ENCODE peak calls at places on chromosomes 11 and 22, in seven cellular contexts. P, F, C, S, X, E and A are unnamed samples.

GRCh38 chr11:69949327-69949726 is 128.8 kb upstream of the ANO1 start:
- DNase-seq in S (peak; percentile 59), X (no peak), P (peak; percentile 53), F (no peak), E (peak; percentile 97), C (no peak), A (no peak)

GRCh38 chr22:29311468-29312217 is 3.9 kb downstream of the RASL10A start:
- DNase-seq in P (no peak), C (no peak), E (no peak), X (no peak), F (peak; percentile 37), S (no peak), A (no peak)

GRCh38 chr11:61254403-61255025 is 13.5 kb downstream of the PGA5 start:
- DNase-seq in E (peak; percentile 34), C (peak; percentile 38), P (peak; percentile 57), X (peak; percentile 25), S (peak; percentile 85), F (peak; percentile 76), A (peak; percentile 78)

GRCh38 chr11:30919389-30920172 is 333.4 kb upstream of the MPPED2 start:
- DNase-seq in C (no peak), F (no peak), P (no peak), S (no peak), E (no peak), X (no peak), A (no peak)

GRCh38 chr22:41341990-41342389 is 39.8 kb upstream of the TEF start:
- DNase-seq in F (no peak), C (no peak), X (peak; percentile 13), E (no peak), P (no peak), S (no peak), A (no peak)

GRCh38 chr11:20429216-20429615 is 41.7 kb downstream of the PRMT3 start:
- DNase-seq in X (no peak), P (no peak), F (no peak), C (no peak), S (no peak), E (no peak), A (no peak)

GRCh38 chr11:129242855-129243254 is 50.7 kb upstream of the ARHGAP32 start:
- DNase-seq in F (no peak), P (no peak), X (no peak), E (no peak), S (no peak), C (no peak), A (no peak)

GRCh38 chr22:37464181-37464580 is 22.0 kb downstream of the MFNG start:
- DNase-seq in F (peak; percentile 86), S (no peak), C (no peak), X (peak; percentile 19), P (no peak), E (no peak), A (no peak)

GRCh38 chr22:31561238-31561887 is 65.0 kb downstream of the SFI1 start:
- DNase-seq in F (peak; percentile 76), X (no peak), C (peak; percentile 60), E (peak; percentile 68), P (peak; percentile 81), S (peak; percentile 73), A (peak; percentile 91)

GRCh38 chr11:34263462-34264186 is 94.2 kb downstream of the ABTB2 start:
- DNase-seq in E (peak; percentile 99), S (no peak), X (no peak), P (peak; percentile 36), F (no peak), C (no peak), A (peak; percentile 57)

GRCh38 chr11:123738374-123738773 is 3.1 kb downstream of the ZNF202 start:
- DNase-seq in X (no peak), S (no peak), C (no peak), F (no peak), P (no peak), E (no peak), A (no peak)

GRCh38 chr11:71355266-71355665 is 92.9 kb downstream of the DHCR7 start:
- DNase-seq in X (no peak), P (no peak), E (no peak), C (no peak), F (no peak), S (no peak), A (no peak)

GRCh38 chr11:15819679-15820286 is 536.6 kb downstream of the SOX6 start:
- DNase-seq in E (peak; percentile 29), S (peak; percentile 59), X (no peak), P (peak; percentile 46), F (no peak), C (peak; percentile 25), A (peak; percentile 28)

GRCh38 chr11:129992161-129992944 is 10.3 kb downstream of the PRDM10 start:
- DNase-seq in F (peak; percentile 67), X (no peak), C (no peak), E (peak; percentile 48), S (peak; percentile 73), P (peak; percentile 82), A (peak; percentile 84)

GRCh38 chr11:45056529-45056928 is 89.9 kb upstream of the PRDM11 start:
- DNase-seq in C (peak; percentile 15), S (no peak), P (no peak), F (no peak), X (no peak), E (no peak), A (no peak)

GRCh38 chr11:100676901-100677300 is 10.2 kb upstream of the ARHGAP42 start:
- DNase-seq in C (peak; percentile 81), F (no peak), S (no peak), X (no peak), E (peak; percentile 4), P (peak; percentile 38), A (no peak)

GRCh38 chr22:35552186-35552842 is 11.7 kb downstream of the RASD2 start:
- DNase-seq in P (peak; percentile 23), E (peak; percentile 42), C (no peak), F (peak; percentile 87), X (no peak), S (peak; percentile 92), A (peak; percentile 79)

GRCh38 chr22:36374603-36375024 is 13.2 kb downstream of the MYH9 start:
- DNase-seq in S (no peak), P (no peak), C (no peak), F (no peak), X (no peak), E (peak; percentile 80), A (no peak)

GRCh38 chr11:44585421-44585820 is 20.0 kb downstream of the CD82 start:
- DNase-seq in S (no peak), C (no peak), P (no peak), F (no peak), E (no peak), X (no peak), A (no peak)

GRCh38 chr22:44142421-44143116 is 38.2 kb upstream of the PARVG start:
- DNase-seq in E (no peak), S (no peak), C (no peak), P (no peak), X (no peak), F (no peak), A (no peak)

GRCh38 chr22:48240935-48241230 is 1478.4 kb downstream of the TBC1D22A start:
- DNase-seq in E (no peak), P (no peak), F (no peak), X (no peak), C (no peak), S (no peak), A (no peak)

GRCh38 chr11:10674440-10674855 is 19.1 kb downstream of the IRAG1 start:
- DNase-seq in S (no peak), E (no peak), P (no peak), C (no peak), X (no peak), F (no peak), A (no peak)

GRCh38 chr22:22696104-22696503 is 51.7 kb downstream of the GGTLC2 start:
- DNase-seq in P (no peak), C (no peak), X (no peak), S (no peak), E (no peak), F (no peak), A (no peak)

GRCh38 chr11:88623536-88623935 is 286.0 kb upstream of the CTSC start:
- DNase-seq in C (no peak), E (no peak), X (no peak), S (no peak), P (no peak), F (no peak), A (no peak)
- TF ChIP-seq JUND in C (no peak), E (no peak), X (no peak), S (no peak), P (no peak), F (no peak), A (no peak)

GRCh38 chr11:18745251-18745650 is 19.3 kb upstream of the IGSF22 start:
- DNase-seq in E (no peak), P (no peak), F (no peak), C (no peak), S (no peak), X (no peak), A (no peak)
- TF ChIP-seq JUND in E (no peak), P (no peak), F (no peak), C (no peak), S (no peak), X (no peak), A (no peak)

DNA sequence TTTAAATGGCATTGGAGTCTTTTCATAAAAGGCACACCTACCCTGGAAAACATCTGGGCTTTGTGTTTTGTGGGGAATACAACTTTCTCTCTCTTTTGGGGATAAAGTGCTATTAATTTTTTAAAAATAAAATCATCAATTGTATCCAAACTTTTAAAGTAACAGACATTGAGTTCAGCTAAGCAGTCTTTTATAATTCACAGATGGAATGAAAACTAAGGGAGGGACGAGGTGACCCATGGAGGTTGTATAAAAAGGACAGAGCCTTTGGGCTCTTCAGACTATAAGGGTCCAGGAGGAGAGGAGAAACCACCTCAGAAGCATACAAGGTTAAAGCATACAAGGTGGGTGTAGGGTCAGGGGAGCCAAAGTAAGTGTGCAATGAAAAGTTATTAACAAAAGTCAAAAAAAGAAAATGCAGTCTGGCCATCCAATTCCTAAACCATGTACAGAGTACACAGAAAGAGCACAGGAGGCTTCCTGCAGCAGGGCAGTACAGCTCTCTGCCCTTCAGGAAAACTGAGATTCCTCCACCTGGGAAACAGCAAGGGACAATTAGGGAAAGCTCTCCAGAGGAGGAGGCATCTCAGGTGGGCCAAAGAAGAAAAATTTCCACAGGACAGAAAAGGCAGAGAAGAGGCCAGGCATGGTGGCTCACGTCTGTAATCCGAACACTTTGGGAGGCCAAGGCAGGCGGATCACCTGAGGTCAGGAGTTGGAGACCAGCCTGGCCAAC is 10.5 kb downstream of the KLHL22 start:
- DNase-seq in P (no peak), S (no peak), E (no peak), C (no peak), F (no peak), X (no peak), A (no peak)
- TF ChIP-seq JUND in P (no peak), S (no peak), E (no peak), C (no peak), F (no peak), X (no peak), A (no peak)

DNA sequence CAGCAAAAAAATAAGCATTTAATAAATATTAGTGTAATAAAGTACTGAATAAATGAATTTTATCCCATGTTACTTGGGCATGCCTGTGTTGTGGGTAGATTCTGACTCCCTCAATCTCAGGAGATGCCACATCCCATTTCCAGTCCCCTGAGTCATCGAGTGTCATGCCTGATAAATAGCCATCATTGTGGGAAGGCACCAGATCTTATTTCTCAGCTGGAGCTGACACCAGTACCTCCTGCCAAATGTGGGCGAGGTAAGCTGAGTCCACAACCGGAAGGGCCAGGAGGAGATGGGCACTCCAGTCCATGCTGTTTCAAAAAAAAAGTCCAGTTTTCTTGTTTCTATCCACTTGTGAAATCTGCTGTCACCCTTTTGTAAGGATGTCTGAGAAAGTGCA is 311.5 kb downstream of the MIAT start:
- DNase-seq in E (no peak), C (no peak), S (no peak), P (no peak), F (no peak), X (no peak), A (no peak)
- TF ChIP-seq JUND in E (no peak), C (no peak), S (no peak), P (no peak), F (no peak), X (no peak), A (no peak)

GRCh38 chr11:57224537-57224936 is 12.5 kb downstream of the APLNR start:
- DNase-seq in X (no peak), F (no peak), P (no peak), E (no peak), S (no peak), C (no peak), A (no peak)
- TF ChIP-seq JUND in X (no peak), F (no peak), P (no peak), E (no peak), S (no peak), C (no peak), A (no peak)